ENCODE peak calls at places on chromosomes 13 and 19, in six cellular contexts. One of them, this sample, is unnamed.

GRCh38 chr13:83753912-83754624 is 128.2 kb downstream of the SLITRK1 start:
- DNase-seq in neural progenitor cell: no peak
- DNase-seq in mesothelial cell of epicardium: no peak
- DNase-seq in HL-60: no peak
- DNase-seq in endodermal cell: no peak
- DNase-seq in dorsolateral prefrontal cortex: no peak
- DNase-seq in this sample: no peak

GRCh38 chr19:47381653-47382279 is 32.7 kb downstream of the DHX34 start:
- DNase-seq in neural progenitor cell: no peak
- DNase-seq in mesothelial cell of epicardium: no peak
- DNase-seq in HL-60: peak; percentile 61
- DNase-seq in endodermal cell: no peak
- DNase-seq in dorsolateral prefrontal cortex: no peak
- DNase-seq in this sample: no peak

GRCh38 chr19:7500811-7501450 is 12.1 kb upstream of the PEX11G start:
- DNase-seq in neural progenitor cell: peak; percentile 94
- DNase-seq in mesothelial cell of epicardium: peak; percentile 64
- DNase-seq in HL-60: no peak
- DNase-seq in endodermal cell: peak; percentile 93
- DNase-seq in dorsolateral prefrontal cortex: peak; percentile 93
- DNase-seq in this sample: peak; percentile 72

GRCh38 chr13:78910147-78910546 is 251.2 kb upstream of the OBI1 start:
- DNase-seq in neural progenitor cell: no peak
- DNase-seq in mesothelial cell of epicardium: no peak
- DNase-seq in HL-60: no peak
- DNase-seq in endodermal cell: no peak
- DNase-seq in dorsolateral prefrontal cortex: no peak
- DNase-seq in this sample: no peak

GRCh38 chr13:59274958-59275727 is 888.6 kb downstream of the DIAPH3 start:
- DNase-seq in neural progenitor cell: no peak
- DNase-seq in mesothelial cell of epicardium: no peak
- DNase-seq in HL-60: no peak
- DNase-seq in endodermal cell: no peak
- DNase-seq in dorsolateral prefrontal cortex: no peak
- DNase-seq in this sample: no peak

GRCh38 chr19:12778020-12778904 is 2.9 kb upstream of the HOOK2 start:
- DNase-seq in neural progenitor cell: peak; percentile 56
- DNase-seq in mesothelial cell of epicardium: no peak
- DNase-seq in HL-60: no peak
- DNase-seq in endodermal cell: peak; percentile 84
- DNase-seq in dorsolateral prefrontal cortex: no peak
- DNase-seq in this sample: no peak

GRCh38 chr13:111595791-111596190 is 275.3 kb downstream of the TEX29 start:
- DNase-seq in neural progenitor cell: no peak
- DNase-seq in mesothelial cell of epicardium: no peak
- DNase-seq in HL-60: no peak
- DNase-seq in endodermal cell: no peak
- DNase-seq in dorsolateral prefrontal cortex: no peak
- DNase-seq in this sample: no peak

GRCh38 chr13:39350461-39350881 is 252.5 kb downstream of the LHFPL6 start:
- DNase-seq in neural progenitor cell: peak; percentile 11
- DNase-seq in mesothelial cell of epicardium: no peak
- DNase-seq in HL-60: no peak
- DNase-seq in endodermal cell: no peak
- DNase-seq in dorsolateral prefrontal cortex: peak; percentile 71
- DNase-seq in this sample: no peak

GRCh38 chr13:38002596-38002995 is 133.0 kb upstream of the TRPC4 start:
- DNase-seq in neural progenitor cell: no peak
- DNase-seq in mesothelial cell of epicardium: no peak
- DNase-seq in HL-60: no peak
- DNase-seq in endodermal cell: no peak
- DNase-seq in dorsolateral prefrontal cortex: no peak
- DNase-seq in this sample: no peak

GRCh38 chr13:39641645-39642044 is 13.8 kb upstream of the COG6 start:
- DNase-seq in neural progenitor cell: no peak
- DNase-seq in mesothelial cell of epicardium: no peak
- DNase-seq in HL-60: no peak
- DNase-seq in endodermal cell: no peak
- DNase-seq in dorsolateral prefrontal cortex: no peak
- DNase-seq in this sample: no peak

GRCh38 chr19:17305517-17306284 is at the start of gene MRPL34:
- DNase-seq in neural progenitor cell: peak; percentile 100
- DNase-seq in mesothelial cell of epicardium: peak; percentile 95
- DNase-seq in HL-60: peak; percentile 99
- DNase-seq in endodermal cell: peak; percentile 100
- DNase-seq in dorsolateral prefrontal cortex: peak; percentile 97
- DNase-seq in this sample: peak; percentile 96

GRCh38 chr19:4061683-4062575 is 4.8 kb downstream of the ZBTB7A start:
- DNase-seq in neural progenitor cell: no peak
- DNase-seq in mesothelial cell of epicardium: no peak
- DNase-seq in HL-60: no peak
- DNase-seq in endodermal cell: no peak
- DNase-seq in dorsolateral prefrontal cortex: peak; percentile 91
- DNase-seq in this sample: no peak

GRCh38 chr13:35923347-35923746 is 207.8 kb downstream of the DCLK1 start:
- DNase-seq in neural progenitor cell: no peak
- DNase-seq in mesothelial cell of epicardium: no peak
- DNase-seq in HL-60: no peak
- DNase-seq in endodermal cell: peak; percentile 75
- DNase-seq in dorsolateral prefrontal cortex: no peak
- DNase-seq in this sample: no peak

GRCh38 chr19:50214699-50215543 is 11.5 kb downstream of the MYH14 start:
- DNase-seq in neural progenitor cell: peak; percentile 61
- DNase-seq in mesothelial cell of epicardium: peak; percentile 73
- DNase-seq in HL-60: no peak
- DNase-seq in endodermal cell: no peak
- DNase-seq in dorsolateral prefrontal cortex: no peak
- DNase-seq in this sample: peak; percentile 64

GRCh38 chr19:49014123-49014869 is 2.6 kb downstream of the LHB start:
- DNase-seq in neural progenitor cell: no peak
- DNase-seq in mesothelial cell of epicardium: no peak
- DNase-seq in HL-60: no peak
- DNase-seq in endodermal cell: no peak
- DNase-seq in dorsolateral prefrontal cortex: no peak
- DNase-seq in this sample: no peak

GRCh38 chr19:55373993-55374757 is 2.5 kb upstream of the TMEM190 start:
- DNase-seq in neural progenitor cell: peak; percentile 60
- DNase-seq in mesothelial cell of epicardium: no peak
- DNase-seq in HL-60: no peak
- DNase-seq in endodermal cell: peak; percentile 83
- DNase-seq in dorsolateral prefrontal cortex: no peak
- DNase-seq in this sample: no peak

GRCh38 chr19:39410620-39411005 is 1.9 kb upstream of the PLEKHG2 start:
- DNase-seq in neural progenitor cell: peak; percentile 24
- DNase-seq in mesothelial cell of epicardium: no peak
- DNase-seq in HL-60: no peak
- DNase-seq in endodermal cell: no peak
- DNase-seq in dorsolateral prefrontal cortex: no peak
- DNase-seq in this sample: no peak

GRCh38 chr19:7223429-7223828 is 70.8 kb downstream of the INSR start:
- DNase-seq in neural progenitor cell: no peak
- DNase-seq in mesothelial cell of epicardium: no peak
- DNase-seq in HL-60: no peak
- DNase-seq in endodermal cell: no peak
- DNase-seq in dorsolateral prefrontal cortex: no peak
- DNase-seq in this sample: no peak

GRCh38 chr13:44196186-44196751 is 177.4 kb upstream of the SERP2 start:
- DNase-seq in neural progenitor cell: no peak
- DNase-seq in mesothelial cell of epicardium: no peak
- DNase-seq in HL-60: no peak
- DNase-seq in endodermal cell: no peak
- DNase-seq in dorsolateral prefrontal cortex: no peak
- DNase-seq in this sample: no peak

GRCh38 chr19:9054768-9055167 is 32.1 kb upstream of the OR1M1 start:
- DNase-seq in neural progenitor cell: peak; percentile 75
- DNase-seq in mesothelial cell of epicardium: peak; percentile 31
- DNase-seq in HL-60: no peak
- DNase-seq in endodermal cell: peak; percentile 90
- DNase-seq in dorsolateral prefrontal cortex: no peak
- DNase-seq in this sample: no peak

GRCh38 chr19:35704218-35704617 is at the start of gene ZBTB32:
- DNase-seq in neural progenitor cell: peak; percentile 80
- DNase-seq in mesothelial cell of epicardium: no peak
- DNase-seq in HL-60: no peak
- DNase-seq in endodermal cell: peak; percentile 91
- DNase-seq in dorsolateral prefrontal cortex: peak; percentile 51
- DNase-seq in this sample: peak; percentile 41

GRCh38 chr19:45613926-45614725 is 12.1 kb upstream of the GPR4 start:
- DNase-seq in neural progenitor cell: no peak
- DNase-seq in mesothelial cell of epicardium: no peak
- DNase-seq in HL-60: peak; percentile 69
- DNase-seq in endodermal cell: no peak
- DNase-seq in dorsolateral prefrontal cortex: no peak
- DNase-seq in this sample: no peak

GRCh38 chr13:79679334-79679733 is 198.4 kb downstream of the NDFIP2 start:
- DNase-seq in neural progenitor cell: peak; percentile 87
- DNase-seq in mesothelial cell of epicardium: no peak
- DNase-seq in HL-60: peak; percentile 36
- DNase-seq in endodermal cell: peak; percentile 90
- DNase-seq in dorsolateral prefrontal cortex: peak; percentile 46
- DNase-seq in this sample: peak; percentile 51

GRCh38 chr19:50673118-50673517 is 23.9 kb downstream of the C19orf81 start:
- DNase-seq in neural progenitor cell: no peak
- DNase-seq in mesothelial cell of epicardium: no peak
- DNase-seq in HL-60: no peak
- DNase-seq in endodermal cell: no peak
- DNase-seq in dorsolateral prefrontal cortex: no peak
- DNase-seq in this sample: no peak

GRCh38 chr19:9883231-9883758 is 48.2 kb downstream of the PIN1 start:
- DNase-seq in neural progenitor cell: peak; percentile 89
- DNase-seq in mesothelial cell of epicardium: no peak
- DNase-seq in HL-60: no peak
- DNase-seq in endodermal cell: peak; percentile 56
- DNase-seq in dorsolateral prefrontal cortex: peak; percentile 66
- DNase-seq in this sample: peak; percentile 17

GRCh38 chr19:13756210-13756609 is 8.1 kb upstream of the MRI1 start:
- DNase-seq in neural progenitor cell: no peak
- DNase-seq in mesothelial cell of epicardium: no peak
- DNase-seq in HL-60: no peak
- DNase-seq in endodermal cell: no peak
- DNase-seq in dorsolateral prefrontal cortex: no peak
- DNase-seq in this sample: no peak

GRCh38 chr13:114149774-114150740 is 17.6 kb upstream of the RASA3 start:
- DNase-seq in neural progenitor cell: no peak
- DNase-seq in mesothelial cell of epicardium: no peak
- DNase-seq in HL-60: no peak
- DNase-seq in endodermal cell: no peak
- DNase-seq in dorsolateral prefrontal cortex: no peak
- DNase-seq in this sample: no peak

GRCh38 chr13:98265669-98266551 is 88.8 kb upstream of the RNF113B start:
- DNase-seq in neural progenitor cell: no peak
- DNase-seq in mesothelial cell of epicardium: no peak
- DNase-seq in HL-60: no peak
- DNase-seq in endodermal cell: peak; percentile 32
- DNase-seq in dorsolateral prefrontal cortex: no peak
- DNase-seq in this sample: no peak

GRCh38 chr13:108508263-108508662 is 121.1 kb upstream of the MYO16 start:
- DNase-seq in neural progenitor cell: peak; percentile 77
- DNase-seq in mesothelial cell of epicardium: no peak
- DNase-seq in HL-60: no peak
- DNase-seq in endodermal cell: peak; percentile 65
- DNase-seq in dorsolateral prefrontal cortex: no peak
- DNase-seq in this sample: no peak

GRCh38 chr19:31277516-31277915 is 71.7 kb downstream of the TSHZ3 start:
- DNase-seq in neural progenitor cell: no peak
- DNase-seq in mesothelial cell of epicardium: no peak
- DNase-seq in HL-60: no peak
- DNase-seq in endodermal cell: no peak
- DNase-seq in dorsolateral prefrontal cortex: no peak
- DNase-seq in this sample: no peak

GRCh38 chr19:8611391-8611883 is 922 bp upstream of the ADAMTS10 start:
- DNase-seq in neural progenitor cell: no peak
- DNase-seq in mesothelial cell of epicardium: no peak
- DNase-seq in HL-60: no peak
- DNase-seq in endodermal cell: peak; percentile 57
- DNase-seq in dorsolateral prefrontal cortex: no peak
- DNase-seq in this sample: no peak

GRCh38 chr19:18647371-18647767 is 10.5 kb downstream of the KLHL26 start:
- DNase-seq in neural progenitor cell: no peak
- DNase-seq in mesothelial cell of epicardium: no peak
- DNase-seq in HL-60: no peak
- DNase-seq in endodermal cell: no peak
- DNase-seq in dorsolateral prefrontal cortex: no peak
- DNase-seq in this sample: no peak

GRCh38 chr13:48096670-48097069 is 1.8 kb upstream of the MED4 start:
- DNase-seq in neural progenitor cell: no peak
- DNase-seq in mesothelial cell of epicardium: no peak
- DNase-seq in HL-60: no peak
- DNase-seq in endodermal cell: no peak
- DNase-seq in dorsolateral prefrontal cortex: no peak
- DNase-seq in this sample: no peak

GRCh38 chr13:92826197-92826596 is 400.4 kb upstream of the GPC6 start:
- DNase-seq in neural progenitor cell: no peak
- DNase-seq in mesothelial cell of epicardium: no peak
- DNase-seq in HL-60: no peak
- DNase-seq in endodermal cell: no peak
- DNase-seq in dorsolateral prefrontal cortex: no peak
- DNase-seq in this sample: no peak
- TF ChIP-seq CTCF in neural progenitor cell: no peak
- TF ChIP-seq CTCF in mesothelial cell of epicardium: no peak
- TF ChIP-seq CTCF in HL-60: no peak
- TF ChIP-seq CTCF in endodermal cell: no peak
- TF ChIP-seq CTCF in dorsolateral prefrontal cortex: no peak
- TF ChIP-seq CTCF in this sample: no peak

GRCh38 chr19:32580901-32581703 is at the start of gene PDCD5:
- DNase-seq in neural progenitor cell: peak; percentile 97
- DNase-seq in mesothelial cell of epicardium: peak; percentile 93
- DNase-seq in HL-60: peak; percentile 84
- DNase-seq in endodermal cell: peak; percentile 96
- DNase-seq in dorsolateral prefrontal cortex: peak; percentile 96
- DNase-seq in this sample: peak; percentile 94
- TF ChIP-seq CTCF in neural progenitor cell: no peak
- TF ChIP-seq CTCF in mesothelial cell of epicardium: no peak
- TF ChIP-seq CTCF in HL-60: no peak
- TF ChIP-seq CTCF in endodermal cell: no peak
- TF ChIP-seq CTCF in dorsolateral prefrontal cortex: peak; percentile 8
- TF ChIP-seq CTCF in this sample: no peak

GRCh38 chr19:1406818-1407661 is at the start of gene DAZAP1:
- DNase-seq in neural progenitor cell: peak; percentile 100
- DNase-seq in mesothelial cell of epicardium: peak; percentile 100
- DNase-seq in HL-60: peak; percentile 98
- DNase-seq in endodermal cell: peak; percentile 99
- DNase-seq in dorsolateral prefrontal cortex: peak; percentile 99
- DNase-seq in this sample: peak; percentile 99
- TF ChIP-seq CTCF in neural progenitor cell: peak; percentile 62
- TF ChIP-seq CTCF in mesothelial cell of epicardium: peak; percentile 53
- TF ChIP-seq CTCF in HL-60: peak; percentile 0
- TF ChIP-seq CTCF in endodermal cell: peak; percentile 77
- TF ChIP-seq CTCF in dorsolateral prefrontal cortex: peak; percentile 46
- TF ChIP-seq CTCF in this sample: peak; percentile 63

GRCh38 chr13:50779443-50780200 is 63.9 kb downstream of the DLEU7 start:
- DNase-seq in neural progenitor cell: no peak
- DNase-seq in mesothelial cell of epicardium: no peak
- DNase-seq in HL-60: no peak
- DNase-seq in endodermal cell: peak; percentile 77
- DNase-seq in dorsolateral prefrontal cortex: no peak
- DNase-seq in this sample: no peak
- TF ChIP-seq CTCF in neural progenitor cell: no peak
- TF ChIP-seq CTCF in mesothelial cell of epicardium: no peak
- TF ChIP-seq CTCF in HL-60: no peak
- TF ChIP-seq CTCF in endodermal cell: no peak
- TF ChIP-seq CTCF in dorsolateral prefrontal cortex: no peak
- TF ChIP-seq CTCF in this sample: no peak

GRCh38 chr13:33119022-33119735 is 103.0 kb downstream of the KL start:
- DNase-seq in neural progenitor cell: no peak
- DNase-seq in mesothelial cell of epicardium: no peak
- DNase-seq in HL-60: no peak
- DNase-seq in endodermal cell: peak; percentile 62
- DNase-seq in dorsolateral prefrontal cortex: no peak
- DNase-seq in this sample: no peak
- TF ChIP-seq CTCF in neural progenitor cell: no peak
- TF ChIP-seq CTCF in mesothelial cell of epicardium: no peak
- TF ChIP-seq CTCF in HL-60: no peak
- TF ChIP-seq CTCF in endodermal cell: peak; percentile 60
- TF ChIP-seq CTCF in dorsolateral prefrontal cortex: no peak
- TF ChIP-seq CTCF in this sample: no peak